ENCODE peak calls at places on chromosomes 12 and 14, in seven cellular contexts. O, U, Q, G, D, I and H are unnamed samples.

GRCh38 chr12:66900616-66901015 is 221.7 kb upstream of the GRIP1 start:
- DNase-seq in D (no peak), Q (no peak), I (no peak), O (no peak), G (no peak), U (no peak), H (no peak)

GRCh38 chr14:101027291-101027690 is 123.8 kb upstream of the RTL1 start:
- DNase-seq in D (no peak), I (no peak), U (no peak), G (no peak), Q (no peak), O (no peak), H (no peak)

GRCh38 chr12:93094988-93095737 is 166.1 kb upstream of the EEA1 start:
- DNase-seq in G (no peak), U (no peak), O (no peak), Q (no peak), I (peak), D (no peak), H (peak)

GRCh38 chr14:89085154-89086059 is 261.0 kb downstream of the TTC8 start:
- DNase-seq in D (no peak), U (no peak), I (no peak), O (no peak), G (no peak), Q (no peak), H (no peak)

GRCh38 chr12:41286426-41286825 is 98.3 kb downstream of the PDZRN4 start:
- DNase-seq in Q (no peak), U (no peak), O (no peak), G (no peak), D (no peak), I (no peak), H (no peak)

GRCh38 chr14:99245541-99246511 is 26.2 kb downstream of the BCL11B start:
- DNase-seq in O (no peak), I (no peak), U (no peak), G (no peak), Q (no peak), D (no peak), H (no peak)

GRCh38 chr14:75430526-75430925 is 2.7 kb downstream of the JDP2 start:
- DNase-seq in G (peak), D (no peak), U (no peak), I (no peak), O (no peak), Q (no peak), H (no peak)

GRCh38 chr12:98260276-98260675 is 255.1 kb upstream of the TMPO start:
- DNase-seq in Q (no peak), O (no peak), D (no peak), I (no peak), G (no peak), U (no peak), H (no peak)

GRCh38 chr12:92295523-92295922 is 149.9 kb upstream of the BTG1 start:
- DNase-seq in D (no peak), G (no peak), I (no peak), U (peak), O (peak), Q (no peak), H (no peak)

GRCh38 chr14:105066285-105067071 is 1.2 kb upstream of the GPR132 start:
- DNase-seq in Q (no peak), G (no peak), U (no peak), O (no peak), I (no peak), D (no peak), H (no peak)
- H3K4me3 ChIP-seq in Q (no peak), G (no peak), U (no peak), O (no peak), I (no peak), D (no peak), H (peak)

GRCh38 chr12:4562034-4562657 is at the start of gene DYRK4:
- DNase-seq in Q (peak), O (peak), D (peak), G (peak), U (peak), I (peak), H (no peak)
- TF ChIP-seq CTCF in Q (no peak), O (no peak), D (no peak), G (no peak), U (no peak), I (no peak), H (no peak)

GRCh38 chr14:62143235-62143634 is 381.0 kb downstream of the SNAPC1 start:
- DNase-seq in O (peak), D (no peak), U (peak), G (no peak), I (no peak), Q (no peak), H (no peak)
- H3K4me3 ChIP-seq in O (no peak), D (no peak), U (no peak), G (no peak), I (no peak), Q (no peak), H (no peak)

DNA sequence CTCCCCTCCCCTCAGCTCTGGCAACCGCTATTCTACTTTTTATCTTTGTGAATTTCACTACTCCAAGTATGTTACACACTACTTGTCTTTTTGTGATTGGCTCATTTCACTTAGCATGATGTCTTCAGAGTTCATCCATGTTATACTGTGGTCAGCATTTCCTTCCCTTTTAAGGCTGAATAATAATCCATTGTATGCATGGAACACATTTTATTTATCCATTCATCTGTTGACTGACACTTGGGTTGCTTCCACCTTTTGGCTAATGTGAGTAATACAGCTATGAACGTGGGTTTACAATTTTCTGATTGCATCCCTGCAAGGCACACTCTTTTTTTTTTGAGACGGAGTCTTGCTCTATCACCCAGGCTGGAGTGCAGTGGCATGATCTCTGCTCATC is 53.0 kb upstream of the FUT8 start:
- DNase-seq in D (no peak), G (no peak), O (no peak), I (no peak), U (no peak), Q (no peak), H (no peak)
- TF ChIP-seq CTCF in D (no peak), G (no peak), O (no peak), I (peak), U (peak), Q (peak), H (no peak)

DNA sequence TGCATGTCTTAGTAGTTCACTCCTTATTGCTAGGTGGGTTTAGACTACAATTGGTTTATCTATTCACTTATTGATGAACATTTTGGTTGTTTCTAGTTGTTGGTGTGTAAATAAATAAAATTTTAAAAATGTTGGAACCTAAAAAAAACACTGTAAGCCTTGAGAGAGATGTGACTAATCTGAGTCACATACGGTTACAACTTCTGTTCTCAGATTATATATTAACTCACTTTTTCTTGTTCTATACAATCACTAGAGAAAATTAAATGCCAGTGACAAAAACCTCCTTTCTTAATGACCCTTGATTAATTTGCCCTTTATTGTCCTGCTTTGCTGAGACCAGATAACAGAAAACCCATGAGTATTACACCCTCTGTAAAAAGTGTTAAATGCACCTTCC is 7.1 kb upstream of the TDG start:
- DNase-seq in U (no peak), D (no peak), O (no peak), G (no peak), I (no peak), Q (no peak), H (no peak)
- H3K4me3 ChIP-seq in U (no peak), D (no peak), O (no peak), G (no peak), I (no peak), Q (no peak), H (no peak)

GRCh38 chr12:108131035-108131434 is 1.9 kb downstream of the WSCD2 start:
- DNase-seq in G (no peak), I (no peak), Q (no peak), O (no peak), U (no peak), D (no peak), H (no peak)

GRCh38 chr12:108128221-108129016 is 669 bp upstream of the WSCD2 start:
- DNase-seq in Q (no peak), D (no peak), G (no peak), U (no peak), I (no peak), O (no peak), H (no peak)

GRCh38 chr12:108126990-108127468 is 2.1 kb upstream of the WSCD2 start:
- DNase-seq in I (no peak), G (no peak), O (no peak), D (no peak), Q (no peak), U (no peak), H (no peak)

GRCh38 chr12:108127654-108128053 is 1.4 kb upstream of the WSCD2 start:
- DNase-seq in Q (no peak), O (no peak), D (no peak), U (no peak), G (no peak), I (no peak), H (no peak)

GRCh38 chr12:108129017-108129812 is at the start of gene WSCD2:
- DNase-seq in D (no peak), U (no peak), Q (peak), I (peak), G (peak), O (no peak), H (no peak)
- TF ChIP-seq CTCF in D (no peak), U (no peak), Q (no peak), I (peak), G (no peak), O (no peak), H (no peak)

GRCh38 chr14:94673781-94674231 is 61.6 kb downstream of the SERPINA3 start:
- DNase-seq in G (peak), O (no peak), D (no peak), U (no peak), I (no peak), Q (no peak), H (no peak)
- H3K4me3 ChIP-seq in G (no peak), O (no peak), D (no peak), U (no peak), I (no peak), Q (no peak), H (no peak)

GRCh38 chr14:32012062-32012461 is 65.0 kb upstream of the ARHGAP5 start:
- DNase-seq in O (no peak), I (no peak), Q (no peak), G (no peak), D (no peak), U (no peak), H (no peak)

GRCh38 chr14:32014498-32014897 is 62.6 kb upstream of the ARHGAP5 start:
- DNase-seq in D (no peak), U (no peak), O (no peak), Q (no peak), I (no peak), G (no peak), H (no peak)

GRCh38 chr14:32012571-32012970 is 64.5 kb upstream of the ARHGAP5 start:
- DNase-seq in I (no peak), O (no peak), U (no peak), G (no peak), D (no peak), Q (no peak), H (no peak)

GRCh38 chr14:32011225-32011624 is 65.9 kb upstream of the ARHGAP5 start:
- DNase-seq in I (no peak), O (no peak), Q (no peak), D (no peak), G (no peak), U (no peak), H (no peak)

GRCh38 chr14:32013083-32013482 is 64.0 kb upstream of the ARHGAP5 start:
- DNase-seq in U (no peak), D (no peak), G (no peak), O (no peak), Q (no peak), I (peak), H (no peak)
- TF ChIP-seq CTCF in U (no peak), D (no peak), G (no peak), O (no peak), Q (peak), I (peak), H (peak)

GRCh38 chr12:3097836-3098235 is 20.7 kb downstream of the TSPAN9 start:
- DNase-seq in G (no peak), Q (peak), D (no peak), U (no peak), I (no peak), O (no peak), H (no peak)
- H3K4me3 ChIP-seq in G (no peak), Q (no peak), D (no peak), U (peak), I (peak), O (no peak), H (no peak)

DNA sequence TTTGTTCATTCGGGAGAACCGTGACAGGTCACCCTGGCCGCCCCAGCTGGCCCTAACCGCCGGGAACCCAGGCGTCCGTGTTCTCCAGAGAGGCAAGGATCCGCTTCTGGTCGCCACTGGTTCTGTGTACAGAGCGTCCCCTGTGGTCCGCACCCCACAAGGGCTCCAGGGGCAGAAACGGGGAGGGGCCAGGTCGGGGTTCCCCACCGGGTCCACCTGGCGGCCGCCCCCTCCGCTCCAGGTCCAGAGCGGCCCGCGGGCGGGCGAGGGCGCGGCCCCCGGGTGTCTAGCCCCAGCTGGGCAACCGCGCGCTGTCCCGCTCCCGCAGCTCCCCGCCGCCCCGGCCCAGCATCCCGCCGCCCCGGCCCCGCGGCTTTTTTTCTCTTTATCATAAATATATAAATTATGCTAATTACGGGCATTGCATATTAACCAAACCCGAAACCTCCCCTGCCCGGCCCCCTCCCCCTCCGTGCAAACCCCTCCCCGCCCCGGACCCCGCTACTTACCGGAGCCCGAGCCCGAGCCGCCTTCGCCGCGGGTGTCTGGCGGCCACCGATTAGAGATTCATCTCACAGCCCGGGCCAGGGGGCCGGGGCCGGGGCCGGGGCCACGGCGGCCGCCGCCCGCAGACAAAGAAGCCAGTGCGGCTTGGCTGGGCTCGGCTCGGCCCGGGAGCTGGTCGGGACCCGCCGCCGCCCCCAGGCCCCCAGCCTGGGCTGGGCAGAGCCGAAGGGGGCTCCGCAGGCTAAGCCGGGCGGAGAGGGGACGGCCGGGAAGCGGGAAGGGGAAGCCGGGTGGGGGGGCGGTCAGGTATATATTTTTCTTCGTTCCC is 512 bp downstream of the POU6F1 start:
- DNase-seq in D (peak), I (peak), U (no peak), O (peak), Q (peak), G (peak), H (peak)
- TF ChIP-seq CTCF in D (no peak), I (no peak), U (peak), O (no peak), Q (peak), G (no peak), H (peak)